ENCODE peak calls at places on chromosomes 16 and 17, in four cellular contexts. G is G401; J is activated CD4-positive, CD25-positive, alpha-beta regulatory T cell; A is central memory CD8-positive, alpha-beta T cell. B is an unnamed sample.

GRCh38 chr17:50258647-50259483 is 15.4 kb upstream of the TMEM92 start:
- DNase-seq in A (no peak), J (no peak), G (no peak), B (no peak)

GRCh38 chr17:69960755-69961154 is 114.3 kb upstream of the KCNJ16 start:
- DNase-seq in G (no peak), A (no peak), J (no peak), B (no peak)

GRCh38 chr16:3274490-3274889 is 8.8 kb upstream of the ZNF263 start:
- DNase-seq in A (no peak), G (no peak), J (no peak), B (no peak)

GRCh38 chr16:68074850-68075249 is 10.3 kb upstream of the NFATC3 start:
- DNase-seq in G (no peak), J (peak), A (peak), B (peak)

GRCh38 chr16:59573528-59574271 is 839.6 kb upstream of the GOT2 start:
- DNase-seq in A (no peak), J (no peak), G (no peak), B (no peak)

GRCh38 chr17:60142872-60143499 is 6.8 kb upstream of the CA4 start:
- DNase-seq in J (peak), G (peak), A (peak), B (peak)

GRCh38 chr17:28599311-28600184 is 723 bp upstream of the SPAG5 start:
- DNase-seq in J (peak), G (peak), A (no peak), B (peak)

GRCh38 chr16:85417156-85417860 is 195.8 kb upstream of the GSE1 start:
- DNase-seq in A (no peak), J (no peak), G (no peak), B (no peak)

GRCh38 chr17:41528959-41529353 is 848 bp upstream of the KRT19 start:
- DNase-seq in A (no peak), J (no peak), G (no peak), B (no peak)

GRCh38 chr16:67594256-67594915 is 32.1 kb downstream of the CTCF start:
- DNase-seq in A (no peak), G (no peak), J (no peak), B (no peak)

GRCh38 chr16:66419527-66419926 is 7.6 kb upstream of the BEAN1 start:
- DNase-seq in J (no peak), G (no peak), A (no peak), B (no peak)

GRCh38 chr17:74995847-74996246 is 8.4 kb downstream of the CDR2L start:
- DNase-seq in A (no peak), G (no peak), J (no peak), B (no peak)

GRCh38 chr17:38906429-38907172 is 18.8 kb upstream of the LASP1NB start:
- DNase-seq in J (no peak), G (no peak), A (no peak), B (no peak)

GRCh38 chr17:57442401-57442823 is 186.1 kb downstream of the MSI2 start:
- DNase-seq in G (no peak), A (no peak), J (no peak), B (no peak)

GRCh38 chr17:18205861-18206260 is 19.6 kb upstream of the LLGL1 start:
- DNase-seq in J (no peak), G (peak), A (no peak), B (no peak)

GRCh38 chr17:46163316-46163715 is 29.9 kb downstream of the KANSL1 start:
- DNase-seq in J (no peak), A (no peak), G (no peak), B (no peak)

GRCh38 chr17:48002208-48002919 is 31.5 kb downstream of the CDK5RAP3 start:
- DNase-seq in A (no peak), J (no peak), G (peak), B (no peak)

GRCh38 chr17:38742431-38743308 is 5.5 kb downstream of the PCGF2 start:
- DNase-seq in J (no peak), G (peak), A (no peak), B (no peak)

GRCh38 chr16:53872248-53873221 is 168.6 kb downstream of the FTO start:
- DNase-seq in G (no peak), A (no peak), J (no peak), B (no peak)

GRCh38 chr16:67357561-67357960 is 30.9 kb downstream of the LRRC36 start:
- DNase-seq in A (no peak), J (no peak), G (no peak), B (no peak)

GRCh38 chr16:87845807-87846619 is 23.3 kb downstream of the SLC7A5 start:
- DNase-seq in A (no peak), J (no peak), G (no peak), B (no peak)

GRCh38 chr17:5784791-5785190 is 200.5 kb upstream of the NLRP1 start:
- DNase-seq in J (no peak), A (no peak), G (no peak), B (no peak)

GRCh38 chr17:67133161-67133560 is 88.8 kb downstream of the CACNG1 start:
- DNase-seq in G (no peak), A (no peak), J (no peak), B (no peak)

GRCh38 chr17:2369551-2370210 is 31.2 kb downstream of the MNT start:
- DNase-seq in G (no peak), J (no peak), A (no peak), B (no peak)

GRCh38 chr17:27805520-27806146 is 5.3 kb upstream of the NOS2 start:
- DNase-seq in G (peak), A (peak), J (peak), B (peak)

GRCh38 chr17:5584971-5585794 is 874 bp upstream of the NLRP1 start:
- DNase-seq in G (no peak), A (no peak), J (no peak), B (no peak)

GRCh38 chr17:75288784-75289121 is 480 bp downstream of the SLC25A19 start:
- DNase-seq in A (no peak), G (no peak), J (peak), B (no peak)

GRCh38 chr17:69302682-69303081 is 24.3 kb downstream of the ABCA5 start:
- DNase-seq in A (no peak), G (no peak), J (no peak), B (no peak)

GRCh38 chr16:89313583-89313982 is 96.1 kb downstream of the ZNF778 start:
- DNase-seq in A (no peak), G (no peak), J (no peak), B (no peak)

GRCh38 chr16:2520097-2520783 is at the start of gene AMDHD2:
- DNase-seq in J (peak), G (peak), A (peak), B (peak)

GRCh38 chr17:19247423-19247822 is 10.3 kb downstream of the EPN2 start:
- DNase-seq in J (no peak), G (no peak), A (no peak), B (no peak)

GRCh38 chr16:21283521-21284289 is 5.6 kb upstream of the CRYM start:
- DNase-seq in G (peak), A (no peak), J (no peak), B (no peak)

GRCh38 chr17:64622931-64623654 is 39.0 kb downstream of the SMURF2 start:
- DNase-seq in J (no peak), G (no peak), A (no peak), B (no peak)

GRCh38 chr17:65750678-65751077 is 189.2 kb upstream of the AXIN2 start:
- DNase-seq in J (peak), G (peak), A (peak), B (peak)

GRCh38 chr17:57862990-57863667 is 13.3 kb upstream of the MRPS23 start:
- DNase-seq in G (no peak), J (no peak), A (no peak), B (no peak)

GRCh38 chr17:31424944-31425582 is 33.6 kb downstream of the RAB11FIP4 start:
- DNase-seq in A (no peak), J (no peak), G (peak), B (no peak)

GRCh38 chr17:9467518-9467917 is 108.1 kb downstream of the STX8 start:
- DNase-seq in J (no peak), A (no peak), G (no peak), B (no peak)

GRCh38 chr17:29005936-29006438 is at the start of gene SEZ6:
- DNase-seq in J (peak), G (peak), A (peak), B (peak)

GRCh38 chr17:5874486-5874885 is 195.7 kb upstream of the WSCD1 start:
- DNase-seq in J (no peak), A (no peak), G (no peak), B (no peak)